ENCODE peak calls at places on chromosome 1, in seven cellular contexts. K is sigmoid colon; T is suprapubic skin; C is body of pancreas; J is WERI-Rb-1; S is CD8-positive, alpha-beta memory T cell; R is hepatocyte. W is an unnamed sample.

GRCh38 chr1:235867903-235868469 is 1.3 kb upstream of the LYST start:
- DNase-seq in K (no peak), T (no peak), C (no peak), J (no peak), S (peak; percentile 88), R (no peak), W (no peak)

GRCh38 chr1:182784556-182785171 is 4.9 kb upstream of the NPL start:
- DNase-seq in K (no peak), T (no peak), C (peak; percentile 42), J (no peak), S (peak; percentile 45), R (peak; percentile 82), W (peak; percentile 57)

GRCh38 chr1:99600782-99601181 is 45.1 kb upstream of the PALMD start:
- DNase-seq in K (no peak), T (no peak), C (no peak), J (no peak), S (no peak), R (no peak), W (no peak)

GRCh38 chr1:68046423-68046822 is 4.0 kb downstream of the DIRAS3 start:
- DNase-seq in K (no peak), T (no peak), C (no peak), J (peak; percentile 21), S (no peak), R (no peak), W (no peak)

GRCh38 chr1:158045639-158046038 is 52.2 kb downstream of the KIRREL1 start:
- DNase-seq in K (no peak), T (no peak), C (peak; percentile 13), J (no peak), S (no peak), R (peak; percentile 21), W (peak; percentile 40)

GRCh38 chr1:237383825-237384612 is 342.0 kb downstream of the RYR2 start:
- DNase-seq in K (no peak), T (no peak), C (no peak), J (no peak), S (no peak), R (peak; percentile 27), W (peak; percentile 22)

GRCh38 chr1:12249181-12249580 is 19.4 kb downstream of the VPS13D start:
- DNase-seq in K (no peak), T (no peak), C (no peak), J (no peak), S (no peak), R (no peak), W (no peak)

GRCh38 chr1:221704291-221704690 is 37.6 kb downstream of the DUSP10 start:
- DNase-seq in K (no peak), T (no peak), C (no peak), J (no peak), S (no peak), R (no peak), W (no peak)

GRCh38 chr1:156065212-156065611 is 4.3 kb downstream of the RAB25 start:
- DNase-seq in K (no peak), T (no peak), C (no peak), J (no peak), S (no peak), R (no peak), W (no peak)

GRCh38 chr1:12034381-12034801 is 15.1 kb downstream of the MIIP start:
- DNase-seq in K (peak; percentile 74), T (no peak), C (peak; percentile 32), J (no peak), S (no peak), R (peak; percentile 61), W (peak; percentile 66)

GRCh38 chr1:10962483-10962882 is 50.0 kb upstream of the TARDBP start:
- DNase-seq in K (no peak), T (no peak), C (peak; percentile 79), J (peak; percentile 78), S (no peak), R (no peak), W (no peak)

GRCh38 chr1:10428956-10429355 is 1.3 kb upstream of the CENPS start:
- DNase-seq in K (peak; percentile 55), T (no peak), C (no peak), J (no peak), S (no peak), R (no peak), W (no peak)

GRCh38 chr1:165737196-165737595 is 31.5 kb downstream of the TMCO1 start:
- DNase-seq in K (no peak), T (no peak), C (no peak), J (no peak), S (no peak), R (no peak), W (peak; percentile 27)

GRCh38 chr1:151406176-151406575 is 6.8 kb downstream of the PSMB4 start:
- DNase-seq in K (no peak), T (no peak), C (no peak), J (no peak), S (no peak), R (no peak), W (no peak)

DNA sequence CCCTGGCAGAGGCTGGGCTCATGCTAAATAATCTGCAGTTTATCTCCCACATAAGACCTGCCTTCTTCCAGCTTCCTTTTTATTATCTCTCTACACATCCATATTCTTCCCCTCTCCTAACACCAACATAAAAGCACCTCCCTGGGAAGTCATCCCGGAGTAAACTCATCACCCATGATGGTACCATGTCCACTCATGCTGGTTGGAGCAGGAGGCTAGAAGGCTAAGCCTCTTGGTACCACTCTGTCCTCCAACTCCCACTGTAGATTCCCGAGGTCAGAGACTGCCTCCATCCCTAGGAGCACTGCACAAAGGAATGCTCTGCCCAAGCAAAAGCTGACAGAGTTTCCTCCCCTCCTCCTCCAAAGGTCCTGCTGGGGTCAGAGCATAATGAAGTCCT is 4.2 kb downstream of the DENND2D start:
- DNase-seq in K (no peak), T (no peak), C (no peak), J (no peak), S (no peak), R (no peak), W (no peak)
- H3K4me3 ChIP-seq in K (no peak overlapping the region), T (no peak overlapping the region), C (no peak overlapping the region), J (no peak overlapping the region), S (peak overlapping the region; percentile 96), R (no peak overlapping the region), W (no peak overlapping the region)

DNA sequence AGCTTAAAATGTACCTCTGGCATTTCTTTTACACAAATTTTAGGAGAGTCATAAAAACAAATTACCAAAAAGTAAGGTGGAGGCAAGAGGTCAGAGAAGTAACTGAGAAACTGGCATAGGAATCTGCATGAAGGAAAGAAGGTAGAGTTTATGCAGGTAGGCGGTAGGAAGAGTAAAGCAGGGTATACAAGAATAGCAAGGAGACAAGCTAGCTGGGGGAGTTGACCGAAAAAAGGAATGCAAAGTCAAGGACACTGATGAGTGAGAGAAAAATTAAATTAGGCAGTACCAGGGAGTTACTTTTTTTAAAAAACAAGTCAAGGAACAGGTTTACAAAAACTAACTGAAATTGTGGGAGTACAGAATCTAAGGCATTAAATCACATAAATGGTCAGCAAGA is 56.0 kb downstream of the FOXJ3 start:
- DNase-seq in K (no peak), T (no peak), C (no peak), J (no peak), S (no peak), R (no peak), W (no peak)
- H3K4me3 ChIP-seq in K (no peak overlapping the region), T (no peak overlapping the region), C (no peak overlapping the region), J (no peak overlapping the region), S (no peak overlapping the region), R (no peak overlapping the region), W (no peak overlapping the region)

DNA sequence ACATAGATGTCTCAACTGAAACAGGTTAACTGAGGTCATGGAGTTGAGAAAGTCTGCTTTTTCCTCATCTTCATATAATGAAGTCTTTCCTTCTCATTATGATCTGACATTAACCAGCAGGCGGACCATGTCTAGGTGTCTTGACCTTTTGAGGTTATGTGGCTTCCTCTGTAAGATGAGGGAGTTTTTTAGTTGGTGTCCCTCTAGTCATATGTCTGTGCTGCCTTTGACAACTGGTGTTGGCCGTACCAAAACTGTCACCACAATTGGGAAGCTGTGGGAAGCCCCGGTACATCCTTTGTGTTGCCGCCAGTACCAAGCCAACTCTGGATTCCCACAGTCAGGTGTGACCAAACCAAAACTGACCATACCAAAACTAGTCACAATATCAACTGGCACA is 105.1 kb downstream of the PBX1 start:
- DNase-seq in K (no peak), T (no peak), C (no peak), J (no peak), S (no peak), R (no peak), W (no peak)
- H3K4me3 ChIP-seq in K (no peak overlapping the region), T (no peak overlapping the region), C (no peak overlapping the region), J (no peak overlapping the region), S (no peak overlapping the region), R (no peak overlapping the region), W (no peak overlapping the region)

DNA sequence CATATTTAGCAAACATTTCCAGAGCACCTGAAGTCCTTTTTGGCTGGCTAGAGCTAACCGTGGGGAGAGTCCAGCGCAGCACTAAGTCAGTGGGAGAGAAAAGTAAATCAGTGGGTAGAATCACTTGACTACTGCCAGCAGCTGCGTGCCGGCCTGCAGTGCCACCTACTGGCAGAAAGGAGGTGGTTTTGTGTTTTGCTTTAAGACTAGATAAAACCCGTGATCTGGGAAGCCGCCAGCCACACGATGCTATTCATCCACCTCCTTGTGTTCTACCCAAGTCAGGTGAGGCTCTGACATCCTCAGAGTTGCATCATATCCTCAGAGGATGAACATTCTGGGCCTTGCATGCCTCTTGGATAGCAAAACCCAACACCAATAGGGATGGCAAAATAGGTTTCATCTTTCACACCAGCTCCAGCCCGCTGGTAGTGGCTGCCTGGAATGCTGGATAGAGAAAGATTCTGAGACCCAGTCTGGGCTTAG is 14.1 kb upstream of the HEYL start:
- DNase-seq in K (peak; percentile 93), T (peak; percentile 88), C (peak; percentile 83), J (peak; percentile 74), S (peak; percentile 65), R (peak; percentile 90), W (peak; percentile 83)
- H3K4me3 ChIP-seq in K (no peak overlapping the region), T (no peak overlapping the region), C (no peak overlapping the region), J (no peak overlapping the region), S (no peak overlapping the region), R (no peak overlapping the region), W (no peak overlapping the region)

GRCh38 chr1:42952353-42953001 is 6.2 kb downstream of the SLC2A1 start:
- DNase-seq in K (no peak), T (no peak), C (no peak), J (peak; percentile 54), S (no peak), R (no peak), W (no peak)
- H3K4me3 ChIP-seq in K (no peak overlapping the region), T (peak overlapping the region; percentile 8), C (no peak overlapping the region), J (no peak overlapping the region), S (peak overlapping the region; percentile 49), R (no peak overlapping the region), W (no peak overlapping the region)

GRCh38 chr1:32101233-32101681 is 6.6 kb upstream of the KPNA6 start:
- DNase-seq in K (no peak), T (no peak), C (no peak), J (no peak), S (no peak), R (no peak), W (peak; percentile 71)
- H3K4me3 ChIP-seq in K (no peak overlapping the region), T (no peak overlapping the region), C (no peak overlapping the region), J (no peak overlapping the region), S (no peak overlapping the region), R (no peak overlapping the region), W (no peak overlapping the region)

GRCh38 chr1:211605613-211606326 is 26.8 kb upstream of the SLC30A1 start:
- DNase-seq in K (no peak), T (no peak), C (no peak), J (no peak), S (no peak), R (no peak), W (no peak)
- H3K4me3 ChIP-seq in K (no peak overlapping the region), T (peak overlapping the region; percentile 17), C (no peak overlapping the region), J (no peak overlapping the region), S (peak overlapping the region; percentile 24), R (no peak overlapping the region), W (no peak overlapping the region)